ENCODE peak calls at places on chromosomes 5 and 9, in six cellular contexts. M is activated T-helper 1 cell treated with Interleukin-2 at 50 U/mL for 16 hours; C is central memory CD4-positive, alpha-beta T cell; A is CD14-positive monocyte; E is right atrium auricular region; I is LoVo. X is an unnamed sample.

GRCh38 chr5:92991681-92992472 is 589.1 kb downstream of the NR2F1-AS1 start:
- DNase-seq in A (no peak), M (no peak), E (no peak), I (no peak), C (no peak), X (no peak)

GRCh38 chr9:123246534-123246933 is 21.9 kb downstream of the STRBP start:
- DNase-seq in M (no peak), C (no peak), A (no peak), I (peak), E (no peak), X (no peak)

GRCh38 chr5:96483878-96484277 is 50.8 kb upstream of the PCSK1 start:
- DNase-seq in E (no peak), C (no peak), M (no peak), A (no peak), I (peak), X (peak)

GRCh38 chr5:6218517-6218916 is 159.8 kb downstream of the MED10 start:
- DNase-seq in M (no peak), E (no peak), C (no peak), A (no peak), I (no peak), X (no peak)

GRCh38 chr9:78692871-78693270 is 395.9 kb downstream of the PSAT1 start:
- DNase-seq in I (peak), A (no peak), C (no peak), M (no peak), E (no peak), X (no peak)

GRCh38 chr5:132389453-132390286 is 20.2 kb downstream of the SLC22A5 start:
- DNase-seq in M (no peak), E (no peak), A (no peak), C (no peak), I (peak), X (peak)

GRCh38 chr5:10235350-10235749 is 14.3 kb downstream of the ATPSCKMT start:
- DNase-seq in I (no peak), C (no peak), M (no peak), E (no peak), A (no peak), X (no peak)

GRCh38 chr5:84688566-84688965 is 303.9 kb upstream of the EDIL3 start:
- DNase-seq in C (no peak), A (no peak), I (peak), E (no peak), M (no peak), X (no peak)

GRCh38 chr9:90180374-90180773 is 462.2 kb downstream of the DIRAS2 start:
- DNase-seq in C (no peak), E (no peak), M (no peak), A (no peak), I (no peak), X (no peak)

GRCh38 chr9:88952086-88952615 is 39.1 kb upstream of the S1PR3 start:
- DNase-seq in C (no peak), M (no peak), A (no peak), I (no peak), E (no peak), X (no peak)

GRCh38 chr5:13745508-13745907 is 199.0 kb downstream of the DNAH5 start:
- DNase-seq in I (no peak), M (no peak), A (no peak), E (no peak), C (no peak), X (peak)

GRCh38 chr9:21711504-21711903 is 90.9 kb upstream of the MTAP start:
- DNase-seq in C (no peak), M (no peak), A (no peak), E (no peak), I (peak), X (no peak)

GRCh38 chr5:113974976-113975375 is 386.9 kb upstream of the KCNN2 start:
- DNase-seq in C (no peak), M (no peak), A (no peak), E (no peak), I (no peak), X (no peak)

GRCh38 chr5:35665066-35665465 is 47.4 kb downstream of the SPEF2 start:
- DNase-seq in C (no peak), A (no peak), E (no peak), M (no peak), I (no peak), X (no peak)

GRCh38 chr5:9519537-9519936 is 26.3 kb downstream of the SEMA5A start:
- DNase-seq in E (no peak), M (no peak), I (no peak), A (no peak), C (no peak), X (no peak)

GRCh38 chr5:110258460-110258859 is 468.0 kb downstream of the TMEM232 start:
- DNase-seq in E (no peak), C (no peak), M (no peak), I (no peak), A (no peak), X (peak)

GRCh38 chr5:40240111-40240510 is 439.6 kb upstream of the PTGER4 start:
- DNase-seq in A (peak), M (no peak), C (no peak), I (peak), E (no peak), X (no peak)

GRCh38 chr5:151093476-151093889 is 12.6 kb upstream of the TNIP1 start:
- DNase-seq in C (no peak), M (no peak), E (peak), I (no peak), A (peak), X (peak)

GRCh38 chr5:84564311-84564710 is 179.6 kb upstream of the EDIL3 start:
- DNase-seq in I (no peak), A (no peak), M (no peak), E (no peak), C (no peak), X (no peak)

GRCh38 chr9:92141144-92142129 is 26.2 kb upstream of the SPTLC1 start:
- DNase-seq in E (peak), A (no peak), M (no peak), I (peak), C (no peak), X (peak)

GRCh38 chr9:133821606-133822438 is 83.7 kb upstream of the SARDH start:
- DNase-seq in A (no peak), M (no peak), I (no peak), E (no peak), C (no peak), X (no peak)

GRCh38 chr5:143106175-143106574 is 297.3 kb downstream of the NR3C1 start:
- DNase-seq in I (no peak), E (no peak), M (no peak), A (no peak), C (no peak), X (peak)

GRCh38 chr5:40410231-40410861 is 269.4 kb upstream of the PTGER4 start:
- DNase-seq in I (no peak), E (no peak), C (peak), A (peak), M (peak), X (peak)

GRCh38 chr5:42228279-42228678 is 195.0 kb upstream of the GHR start:
- DNase-seq in M (no peak), C (no peak), A (no peak), E (no peak), I (no peak), X (no peak)

GRCh38 chr5:178740181-178740557 is 9.7 kb upstream of the ZNF354A start:
- DNase-seq in I (no peak), M (no peak), E (no peak), A (no peak), C (no peak), X (no peak)

GRCh38 chr9:83146325-83146724 is 83.4 kb upstream of the RASEF start:
- DNase-seq in A (no peak), E (no peak), C (no peak), M (no peak), I (no peak), X (no peak)

GRCh38 chr5:174329738-174330137 is 284.2 kb downstream of the NSG2 start:
- DNase-seq in C (no peak), A (no peak), E (no peak), I (no peak), M (no peak), X (no peak)

GRCh38 chr5:112418412-112419049 is 546 bp downstream of the EPB41L4A start:
- DNase-seq in E (no peak), M (no peak), I (no peak), C (no peak), A (no peak), X (peak)

GRCh38 chr9:98795970-98796363 is 388 bp downstream of the ANKS6 start:
- DNase-seq in M (no peak), C (no peak), E (peak), A (no peak), I (no peak), X (no peak)

GRCh38 chr5:149056611-149057165 is 6.2 kb downstream of the SH3TC2 start:
- DNase-seq in E (no peak), C (no peak), M (no peak), I (no peak), A (no peak), X (no peak)

GRCh38 chr9:133066181-133066983 is 4.6 kb downstream of the CEL start:
- DNase-seq in M (no peak), I (no peak), C (no peak), A (no peak), E (no peak), X (no peak)

GRCh38 chr5:161676109-161676508 is 9.4 kb upstream of the GABRA6 start:
- DNase-seq in I (peak), E (no peak), M (no peak), A (no peak), C (no peak), X (peak)

GRCh38 chr9:29144476-29144875 is 1571.2 kb upstream of the C9orf72 start:
- DNase-seq in C (no peak), M (no peak), I (no peak), A (no peak), E (no peak), X (no peak)

GRCh38 chr9:22307013-22307711 is 139.5 kb upstream of the DMRTA1 start:
- DNase-seq in E (no peak), A (no peak), M (no peak), C (no peak), I (peak), X (peak)

GRCh38 chr5:124053340-124053739 is 541.4 kb downstream of the CSNK1G3 start:
- DNase-seq in E (no peak), I (no peak), A (no peak), M (no peak), C (no peak), X (no peak)